ENCODE peak calls at places on chromosomes 16 and 17, in six cellular contexts. O is right atrium auricular region; N is CD4-positive, CD25-positive, alpha-beta regulatory T cell; R is colonic mucosa; J is psoas muscle; F is SJSA1. V is an unnamed sample.
A peak's percentile ranks its signal among the peaks of the same experiment; 100 is the strongest.

GRCh38 chr17:39225308-39225973 is at the start of gene STAC2:
- DNase-seq in F (no peak), N (no peak), O (no peak), J (no peak), R (no peak), V (no peak)

GRCh38 chr16:69544099-69544498 is 21.7 kb upstream of the NFAT5 start:
- DNase-seq in F (no peak), O (no peak), R (no peak), N (no peak), J (no peak), V (no peak)

GRCh38 chr17:57677858-57678257 is 67.2 kb downstream of the CCDC182 start:
- DNase-seq in F (no peak), O (peak; percentile 21), R (peak; percentile 7), J (no peak), N (no peak), V (no peak)

GRCh38 chr16:23952128-23953041 is 116.6 kb downstream of the PRKCB start:
- DNase-seq in J (no peak), N (no peak), F (peak; percentile 26), O (no peak), R (peak; percentile 22), V (no peak)

GRCh38 chr16:14285542-14286380 is 214.6 kb downstream of the MRTFB start:
- DNase-seq in R (peak; percentile 94), N (peak; percentile 87), J (peak; percentile 95), O (peak; percentile 95), F (peak; percentile 100), V (peak; percentile 91)

GRCh38 chr16:58582971-58583765 is 46.5 kb downstream of the CNOT1 start:
- DNase-seq in F (no peak), O (no peak), R (no peak), N (no peak), J (no peak), V (no peak)

GRCh38 chr17:7988750-7989178 is 13.7 kb upstream of the GUCY2D start:
- DNase-seq in F (peak; percentile 54), R (peak; percentile 82), J (no peak), N (peak; percentile 46), O (no peak), V (no peak)

GRCh38 chr16:57755726-57756423 is 20.3 kb downstream of the KATNB1 start:
- DNase-seq in R (no peak), J (no peak), O (no peak), N (no peak), F (no peak), V (no peak)

GRCh38 chr16:66266436-66267286 is 99.8 kb upstream of the CDH5 start:
- DNase-seq in J (peak; percentile 88), F (peak; percentile 93), R (no peak), O (peak; percentile 72), N (no peak), V (no peak)

DNA sequence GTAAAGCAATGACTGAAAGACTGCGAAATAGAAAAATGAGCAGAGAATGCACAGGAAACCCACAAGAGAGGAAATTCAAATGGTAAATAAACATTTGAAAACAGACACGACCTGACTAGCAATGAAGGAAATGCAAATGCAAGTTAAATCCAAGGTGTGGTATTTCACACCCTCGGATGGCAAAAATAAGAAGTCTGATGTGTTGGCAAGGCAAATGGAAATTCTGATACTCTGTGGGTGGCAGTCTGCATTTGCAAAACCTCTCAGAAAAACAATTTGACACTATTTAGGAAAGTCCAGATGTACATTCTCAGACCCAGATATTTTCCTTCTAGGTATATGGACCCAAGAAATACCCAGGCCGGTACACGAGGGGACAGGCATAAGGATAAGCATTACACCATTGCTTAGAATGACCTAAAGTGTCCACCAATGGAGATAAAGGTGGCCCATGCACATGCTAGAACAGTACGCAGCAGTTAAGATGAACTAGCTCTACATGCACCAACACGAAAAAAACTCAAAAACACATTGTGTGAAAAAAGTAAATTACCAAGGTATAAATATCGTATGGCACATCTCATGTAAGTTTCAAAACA is 116.7 kb downstream of the GAS7 start:
- DNase-seq in J (no peak), N (no peak), O (no peak), R (no peak), F (no peak), V (no peak)
- H3K9me3 ChIP-seq in J (peaks cover 9% of the 10 kb centered on the region), N (no peaks in the 10 kb centered on the region), O (no peaks in the 10 kb centered on the region), R (no peaks in the 10 kb centered on the region), F (no peaks in the 10 kb centered on the region), V (no peaks in the 10 kb centered on the region)

GRCh38 chr17:41592601-41593305 is 6.1 kb upstream of the KRT14 start:
- DNase-seq in N (no peak), J (no peak), R (no peak), O (no peak), F (no peak), V (no peak)

GRCh38 chr17:41599680-41600079 is 12.9 kb downstream of the KRT16 start:
- DNase-seq in N (no peak), O (no peak), F (no peak), J (no peak), R (no peak), V (no peak)

GRCh38 chr17:41594363-41594915 is 7.7 kb upstream of the KRT14 start:
- DNase-seq in J (no peak), R (no peak), N (no peak), O (no peak), F (no peak), V (no peak)

GRCh38 chr17:41593306-41594095 is 6.8 kb upstream of the KRT14 start:
- DNase-seq in F (no peak), N (no peak), J (no peak), R (no peak), O (no peak), V (no peak)

DNA sequence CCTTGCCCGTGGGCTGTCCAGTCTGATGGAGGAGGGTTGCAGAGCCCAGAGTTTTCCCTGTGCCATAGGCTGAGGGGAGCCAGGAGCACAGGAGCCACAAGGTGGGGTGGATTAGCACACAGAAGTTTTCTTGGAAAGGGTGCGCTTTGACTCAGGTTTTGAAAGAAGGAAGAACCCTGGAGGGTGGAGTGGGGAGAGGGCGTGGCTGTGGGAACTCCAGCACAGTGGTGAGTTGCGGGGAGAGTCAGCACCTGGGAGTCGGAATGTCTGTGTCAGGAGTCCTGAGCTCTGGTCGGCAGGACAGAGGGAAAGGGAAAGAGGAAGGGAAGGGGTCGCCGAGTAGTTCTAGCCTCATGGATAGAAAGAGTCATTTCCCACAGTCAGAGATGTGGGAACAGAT is 8.9 kb upstream of the KRT14 start:
- DNase-seq in R (no peak), J (no peak), F (no peak), N (no peak), O (no peak), V (peak; percentile 15)
- H3K27me3 ChIP-seq in R (no peaks in the 10 kb centered on the region), J (peaks cover 2% of the 10 kb centered on the region), F (no peaks in the 10 kb centered on the region), N (peaks cover 3% of the 10 kb centered on the region), O (no peaks in the 10 kb centered on the region), V (no peaks in the 10 kb centered on the region)

GRCh38 chr17:74860229-74860998 is 729 bp upstream of the GRIN2C start:
- DNase-seq in N (no peak), J (no peak), O (no peak), R (no peak), F (no peak), V (no peak)
- H3K9me3 ChIP-seq in N (no peaks in the 10 kb centered on the region), J (no peaks in the 10 kb centered on the region), O (no peaks in the 10 kb centered on the region), R (no peaks in the 10 kb centered on the region), F (peaks cover 4% of the 10 kb centered on the region), V (no peaks in the 10 kb centered on the region)

GRCh38 chr16:87045462-87046216 is 271.6 kb downstream of the C16orf95 start:
- DNase-seq in O (no peak), J (no peak), N (no peak), R (no peak), F (no peak), V (no peak)
- H3K27me3 ChIP-seq in O (no peaks in the 10 kb centered on the region), J (peaks cover 75% of the 10 kb centered on the region), N (no peaks in the 10 kb centered on the region), R (no peaks in the 10 kb centered on the region), F (no peaks in the 10 kb centered on the region), V (no peaks in the 10 kb centered on the region)

GRCh38 chr16:79092846-79093245 is 507.7 kb downstream of the MAF start:
- DNase-seq in J (no peak), F (no peak), R (no peak), N (no peak), O (no peak), V (no peak)
- H3K9me3 ChIP-seq in J (no peaks in the 10 kb centered on the region), F (no peaks in the 10 kb centered on the region), R (no peaks in the 10 kb centered on the region), N (no peaks in the 10 kb centered on the region), O (no peaks in the 10 kb centered on the region), V (no peaks in the 10 kb centered on the region)

V was measured in Peyer's patch.